ENCODE peak calls at places on chromosomes 11 and 22, in six cellular contexts. F, A, E, U, L and J are unnamed samples.
A peak's percentile ranks its signal among the peaks of the same experiment; 100 is the strongest.

GRCh38 chr11:64809781-64810241 is 540 bp downstream of the MEN1 start:
- DNase-seq in F (no peak), A (peak; percentile 78), E (no peak), U (peak; percentile 6), L (no peak), J (no peak)

GRCh38 chr11:61482513-61482912 is 26.0 kb upstream of the LRRC10B start:
- DNase-seq in F (no peak), A (no peak), E (no peak), U (no peak), L (no peak), J (no peak)

GRCh38 chr11:62680825-62681240 is 2.0 kb upstream of the UBXN1 start:
- DNase-seq in F (no peak), A (peak; percentile 78), E (no peak), U (peak; percentile 42), L (peak; percentile 76), J (no peak)

GRCh38 chr11:104005234-104005855 is 31.1 kb upstream of the DDI1 start:
- DNase-seq in F (no peak), A (no peak), E (no peak), U (no peak), L (no peak), J (no peak)

GRCh38 chr11:95717314-95717713 is 72.3 kb downstream of the FAM76B start:
- DNase-seq in F (no peak), A (no peak), E (no peak), U (no peak), L (no peak), J (no peak)

GRCh38 chr22:48438096-48438495 is 1389.6 kb downstream of the BRD1 start:
- DNase-seq in F (no peak), A (no peak), E (no peak), U (no peak), L (no peak), J (no peak)

GRCh38 chr22:50584106-50585096 is 1.8 kb upstream of the CHKB start:
- DNase-seq in F (no peak), A (no peak), E (no peak), U (no peak), L (no peak), J (no peak)

GRCh38 chr11:14764213-14764898 is 120.8 kb downstream of the PDE3B start:
- DNase-seq in F (no peak), A (no peak), E (no peak), U (no peak), L (no peak), J (no peak)

GRCh38 chr11:19398772-19399542 is 158.2 kb upstream of the E2F8 start:
- DNase-seq in F (peak; percentile 42), A (peak; percentile 15), E (no peak), U (no peak), L (peak; percentile 41), J (peak; percentile 55)